ENCODE peak calls at places on chromosome 16, in four cellular contexts. M is A673, O is T-helper 1 cell, K is kidney glomerular epithelial cell. G is an unnamed sample.

GRCh38 chr16:85894266-85894665 is 4.7 kb upstream of the IRF8 start:
- DNase-seq in K (no peak), O (no peak), M (no peak), G (no peak)

GRCh38 chr16:22035094-22035675 is 27.3 kb downstream of the MOSMO start:
- DNase-seq in O (no peak), K (no peak), M (no peak), G (no peak)

GRCh38 chr16:56372938-56373337 is 52.4 kb downstream of the AMFR start:
- DNase-seq in M (no peak), K (no peak), O (no peak), G (no peak)

GRCh38 chr16:1310832-1311200 is 1.4 kb downstream of the UBE2I start:
- DNase-seq in M (no peak), O (peak), K (peak), G (no peak)

GRCh38 chr16:71364306-71364705 is 5.8 kb downstream of the CALB2 start:
- DNase-seq in O (no peak), K (no peak), M (no peak), G (no peak)

GRCh38 chr16:28264656-28265055 is 27.7 kb upstream of the SBK1 start:
- DNase-seq in K (peak), O (no peak), M (peak), G (no peak)

GRCh38 chr16:9053006-9053601 is 38.3 kb upstream of the HAPSTR1 start:
- DNase-seq in K (no peak), O (no peak), M (peak), G (no peak)

GRCh38 chr16:3183445-3184139 is 4.4 kb upstream of the OR1F1 start:
- DNase-seq in O (no peak), K (no peak), M (no peak), G (no peak)

G was measured in GDM1.